ENCODE peak calls at places on chromosome 16, in four cellular contexts. Y, D, N and K are unnamed samples.

GRCh38 chr16:6957676-6958075 is 375.0 kb upstream of the RBFOX1 start:
- DNase-seq in Y (no peak), D (no peak), N (no peak), K (no peak)

GRCh38 chr16:10743610-10744369 is at the start of gene NUBP1:
- DNase-seq in Y (peak), D (peak), N (peak), K (peak)

GRCh38 chr16:85986931-85987749 is 88.2 kb downstream of the IRF8 start:
- DNase-seq in Y (no peak), D (peak), N (peak), K (peak)

GRCh38 chr16:3158498-3159314 is 23.9 kb downstream of the ZNF213 start:
- DNase-seq in Y (peak), D (peak), N (peak), K (peak)

GRCh38 chr16:88264641-88265285 is 118.0 kb upstream of the ZNF469 start:
- DNase-seq in Y (peak), D (peak), N (no peak), K (peak)

GRCh38 chr16:49276646-49277385 is 4.8 kb downstream of the CBLN1 start:
- DNase-seq in Y (no peak), D (no peak), N (no peak), K (peak)

GRCh38 chr16:11213373-11213772 is 42.6 kb downstream of the SOCS1 start:
- DNase-seq in Y (no peak), D (no peak), N (no peak), K (no peak)

GRCh38 chr16:11401161-11402050 is 56.1 kb downstream of the RMI2 start:
- DNase-seq in Y (no peak), D (no peak), N (no peak), K (peak)

GRCh38 chr16:66291833-66292232 is 74.7 kb upstream of the CDH5 start:
- DNase-seq in Y (no peak), D (no peak), N (no peak), K (no peak)

GRCh38 chr16:79723583-79724168 is 123.1 kb upstream of the MAF start:
- DNase-seq in Y (no peak), D (no peak), N (no peak), K (peak)

GRCh38 chr16:1193143-1193824 is 31.8 kb downstream of the TPSG1 start:
- DNase-seq in Y (no peak), D (no peak), N (no peak), K (no peak)

GRCh38 chr16:48381201-48381600 is 4.0 kb downstream of the SIAH1 start:
- DNase-seq in Y (no peak), D (no peak), N (no peak), K (no peak)

GRCh38 chr16:62870554-62870953 is 834.3 kb upstream of the CDH8 start:
- DNase-seq in Y (no peak), D (no peak), N (no peak), K (no peak)

GRCh38 chr16:50279142-50279865 is 13.0 kb downstream of the ADCY7 start:
- DNase-seq in Y (no peak), D (no peak), N (no peak), K (no peak)

GRCh38 chr16:3058173-3059030 is 7.0 kb upstream of the IL32 start:
- DNase-seq in Y (peak), D (peak), N (peak), K (peak)

GRCh38 chr16:27851586-27851985 is 211.9 kb downstream of the GSG1L start:
- DNase-seq in Y (no peak), D (no peak), N (no peak), K (peak)

GRCh38 chr16:17448640-17449638 is 21.8 kb downstream of the XYLT1 start:
- DNase-seq in Y (peak), D (peak), N (peak), K (no peak)

GRCh38 chr16:19822534-19822933 is 62.1 kb downstream of the GPRC5B start:
- DNase-seq in Y (no peak), D (no peak), N (no peak), K (no peak)

GRCh38 chr16:2740476-2740875 is 12.0 kb upstream of the SRRM2 start:
- DNase-seq in Y (no peak), D (no peak), N (no peak), K (no peak)

GRCh38 chr16:17062676-17063075 is 408.1 kb downstream of the XYLT1 start:
- DNase-seq in Y (no peak), D (no peak), N (no peak), K (no peak)

GRCh38 chr16:13919330-13919682 is 648 bp upstream of the ERCC4 start:
- DNase-seq in Y (no peak), D (no peak), N (peak), K (no peak)

GRCh38 chr16:57377080-57377841 is 5.0 kb downstream of the CX3CL1 start:
- DNase-seq in Y (no peak), D (peak), N (no peak), K (peak)

GRCh38 chr16:72884573-72884972 is 163.4 kb downstream of the ZFHX3 start:
- DNase-seq in Y (no peak), D (no peak), N (no peak), K (no peak)

GRCh38 chr16:54007504-54007903 is 279.1 kb downstream of the IRX3 start:
- DNase-seq in Y (no peak), D (no peak), N (no peak), K (no peak)

GRCh38 chr16:15925631-15926030 is 23.8 kb upstream of the ABCC1 start:
- DNase-seq in Y (no peak), D (no peak), N (no peak), K (no peak)